ENCODE peak calls at places on chromosomes 7 and 10, in six cellular contexts. X is HCT116, M is pancreas, K is fibroblast of lung, U is A673, B is ovary. A is an unnamed sample.

GRCh38 chr10:66931949-66932343 is 6.1 kb downstream of the LRRTM3 start:
- DNase-seq in K (no peak), X (no peak), B (no peak), M (no peak), U (no peak), A (no peak)

GRCh38 chr7:152678133-152678645 is 2.2 kb upstream of the XRCC2 start:
- DNase-seq in M (no peak), X (no peak), U (no peak), B (no peak), K (no peak), A (no peak)

GRCh38 chr10:22618081-22618785 is 96.1 kb downstream of the PIP4K2A start:
- DNase-seq in B (no peak), U (no peak), X (peak), K (no peak), M (no peak), A (no peak)

GRCh38 chr7:85593355-85593754 is 406.5 kb upstream of the SEMA3D start:
- DNase-seq in U (no peak), B (no peak), K (no peak), M (peak), X (no peak), A (no peak)

GRCh38 chr7:7799138-7799537 is 80.7 kb upstream of the RPA3 start:
- DNase-seq in M (no peak), U (no peak), K (peak), X (no peak), B (no peak), A (no peak)

GRCh38 chr7:120554960-120555571 is 282.1 kb downstream of the KCND2 start:
- DNase-seq in X (peak), K (peak), M (no peak), B (peak), U (peak), A (no peak)

GRCh38 chr10:117616179-117616578 is 73.6 kb downstream of the EMX2 start:
- DNase-seq in K (no peak), U (no peak), M (no peak), X (no peak), B (no peak), A (no peak)

GRCh38 chr7:84744388-84744787 is 442.5 kb downstream of the SEMA3D start:
- DNase-seq in B (no peak), U (no peak), K (peak), M (no peak), X (no peak), A (no peak)

GRCh38 chr10:16848562-16849154 is 31.4 kb upstream of the RSU1 start:
- DNase-seq in X (no peak), M (no peak), U (no peak), B (no peak), K (no peak), A (no peak)

DNA sequence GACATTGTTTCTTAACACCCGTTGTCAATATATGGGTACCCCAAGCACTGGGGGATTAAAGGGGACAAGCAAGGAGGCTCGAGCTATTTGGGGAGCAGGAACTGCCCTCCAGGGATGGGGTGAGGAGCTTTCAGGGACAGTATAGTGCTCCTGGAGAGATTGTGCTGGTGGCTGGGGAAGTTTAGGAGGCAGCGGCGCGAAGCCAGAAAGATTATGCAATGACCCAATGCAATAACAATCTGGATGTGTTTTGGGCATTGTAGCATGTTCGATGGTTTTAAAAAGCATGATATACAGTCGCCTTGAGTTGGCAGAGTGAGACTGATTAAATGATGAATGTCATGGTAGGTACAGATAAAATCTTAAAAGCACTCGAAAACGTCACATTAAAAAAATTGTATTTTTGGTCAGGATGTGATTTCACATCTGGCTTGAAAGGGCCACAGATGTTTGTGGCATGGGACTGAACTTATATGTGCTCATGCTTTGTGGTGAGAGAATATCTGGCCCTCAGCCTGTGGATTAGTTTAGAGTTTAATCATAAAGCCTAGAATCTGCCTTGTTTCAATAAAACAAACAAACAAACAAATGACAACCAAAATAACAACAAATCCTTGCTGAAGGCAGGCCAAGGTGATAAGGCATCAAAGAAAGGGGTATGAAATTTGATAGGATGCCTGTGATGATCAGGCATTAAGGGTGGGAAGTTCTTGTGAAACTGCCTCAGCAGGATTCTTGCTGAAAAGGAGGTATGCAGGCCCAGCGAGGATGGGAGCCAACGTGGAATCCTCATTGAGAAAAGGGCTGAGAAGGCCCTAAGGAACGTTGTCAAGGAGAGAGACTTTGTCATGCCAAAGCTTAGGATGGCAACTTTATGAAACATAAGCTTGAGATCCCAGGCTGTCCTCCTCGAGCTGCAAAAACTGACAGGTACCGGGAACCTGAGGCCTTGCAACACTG is 417.1 kb upstream of the KLF6 start:
- DNase-seq in K (peak), U (no peak), M (no peak), B (no peak), X (no peak), A (no peak)
- H3K27ac ChIP-seq in K (no peak), U (no peak), M (no peak), B (no peak), X (no peak), A (no peak)

DNA sequence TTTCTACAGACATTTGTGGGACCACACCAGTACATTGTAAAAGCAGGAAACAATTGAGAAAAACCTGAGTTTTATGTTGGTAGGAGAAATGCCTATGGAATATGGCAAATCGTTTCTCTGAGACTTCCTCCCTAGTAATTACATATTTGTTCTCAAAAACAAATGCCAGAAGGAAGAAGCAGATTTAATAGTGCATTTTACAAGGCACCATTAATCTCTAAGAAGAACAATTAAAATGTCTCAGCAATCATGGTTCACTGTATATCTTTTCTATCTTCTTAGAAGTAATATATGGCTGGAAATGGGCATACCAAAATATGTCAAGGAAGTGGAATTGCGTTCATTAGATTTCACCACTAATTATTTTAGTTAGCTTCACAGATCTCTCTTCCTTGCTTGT is 13.3 kb downstream of the CAV1 start:
- DNase-seq in X (no peak), K (no peak), U (no peak), M (no peak), B (no peak), A (no peak)
- H3K27ac ChIP-seq in X (no peak), K (peak), U (peak), M (no peak), B (no peak), A (no peak)

GRCh38 chr10:48531486-48531885 is 73.4 kb downstream of the ARHGAP22 start:
- DNase-seq in B (no peak), U (no peak), M (no peak), X (no peak), K (peak), A (no peak)

GRCh38 chr10:48535416-48536225 is 69.3 kb downstream of the ARHGAP22 start:
- DNase-seq in X (no peak), U (no peak), B (no peak), K (no peak), M (no peak), A (no peak)

GRCh38 chr10:48533540-48533939 is 71.3 kb downstream of the ARHGAP22 start:
- DNase-seq in M (no peak), K (no peak), X (no peak), B (no peak), U (no peak), A (no peak)

GRCh38 chr10:48536226-48536500 is 68.7 kb downstream of the ARHGAP22 start:
- DNase-seq in B (no peak), X (no peak), K (no peak), M (no peak), U (no peak), A (no peak)

GRCh38 chr10:48533951-48534720 is 70.7 kb downstream of the ARHGAP22 start:
- DNase-seq in B (no peak), U (no peak), X (no peak), M (no peak), K (no peak), A (no peak)
- H3K27ac ChIP-seq in B (no peak), U (no peak), X (no peak), M (no peak), K (no peak), A (no peak)

GRCh38 chr10:88979603-88980002 is 11.0 kb upstream of the FAS start:
- DNase-seq in U (no peak), X (no peak), K (no peak), M (no peak), B (no peak), A (no peak)
- H3K27ac ChIP-seq in U (peak), X (no peak), K (no peak), M (no peak), B (peak), A (no peak)